ENCODE peak calls at places on chromosomes 11 and 22, in four cellular contexts. Y, P, W and E are unnamed samples.

GRCh38 chr22:48489551-48490512 is 1337.8 kb downstream of the BRD1 start:
- DNase-seq in Y (no peak), W (no peak), P (no peak), E (no peak)

GRCh38 chr11:96278039-96278897 is 64.7 kb downstream of the MAML2 start:
- DNase-seq in W (no peak), Y (no peak), P (no peak), E (no peak)

GRCh38 chr11:44817207-44817944 is 90.6 kb downstream of the TSPAN18 start:
- DNase-seq in P (no peak), Y (no peak), W (no peak), E (no peak)

GRCh38 chr11:76339217-76339616 is 41.7 kb downstream of the THAP12 start:
- DNase-seq in Y (no peak), W (no peak), P (no peak), E (no peak)

GRCh38 chr11:106187860-106188456 is 110.5 kb downstream of the AASDHPPT start:
- DNase-seq in Y (no peak), W (no peak), P (no peak), E (no peak)

GRCh38 chr22:32920032-32920628 is 118.6 kb downstream of the TIMP3 start:
- DNase-seq in W (peak), Y (peak), P (peak), E (no peak)

GRCh38 chr11:76614471-76615183 is 55.9 kb downstream of the LRRC32 start:
- DNase-seq in W (peak), Y (no peak), P (no peak), E (no peak)

GRCh38 chr22:19921544-19922081 is 20.0 kb upstream of the COMT start:
- DNase-seq in Y (no peak), P (no peak), W (no peak), E (no peak)

GRCh38 chr11:112929432-112929831 is 31.8 kb upstream of the NCAM1 start:
- DNase-seq in W (no peak), P (no peak), Y (no peak), E (no peak)

GRCh38 chr11:47672283-47672730 is 29.9 kb upstream of the MTCH2 start:
- DNase-seq in P (no peak), W (no peak), Y (no peak), E (no peak)

GRCh38 chr22:47174671-47175111 is 412.2 kb downstream of the TBC1D22A start:
- DNase-seq in W (peak), Y (no peak), P (no peak), E (no peak)

GRCh38 chr22:42560381-42560780 is 6.6 kb downstream of the SERHL2 start:
- DNase-seq in W (no peak), Y (no peak), P (no peak), E (no peak)

GRCh38 chr11:65764434-65764833 is 16.3 kb downstream of the AP5B1 start:
- DNase-seq in W (no peak), Y (no peak), P (peak), E (no peak)

GRCh38 chr11:126140932-126141291 is 70.5 kb downstream of the RPUSD4 start:
- DNase-seq in Y (no peak), P (no peak), W (peak), E (no peak)

GRCh38 chr11:102546427-102546826 is 15.9 kb upstream of the MMP7 start:
- DNase-seq in Y (no peak), P (no peak), W (no peak), E (no peak)

GRCh38 chr11:1029686-1030085 is 6.8 kb downstream of the MUC6 start:
- DNase-seq in Y (no peak), W (no peak), P (no peak), E (no peak)

GRCh38 chr22:30201970-30202369 is 44.6 kb downstream of the LIF start:
- DNase-seq in Y (no peak), P (no peak), W (no peak), E (no peak)

GRCh38 chr11:13269775-13270174 is 7.8 kb upstream of the BMAL1 start:
- DNase-seq in Y (no peak), W (no peak), P (no peak), E (no peak)

GRCh38 chr11:36431429-36432092 is 78.5 kb downstream of the TRAF6 start:
- DNase-seq in W (peak), Y (peak), P (no peak), E (peak)

GRCh38 chr11:12248330-12248729 is 129.0 kb upstream of the PARVA start:
- DNase-seq in W (peak), Y (no peak), P (peak), E (no peak)

GRCh38 chr11:91653091-91653754 is 571.4 kb upstream of the FAT3 start:
- DNase-seq in W (no peak), P (no peak), Y (no peak), E (no peak)

GRCh38 chr11:36425593-36426206 is 84.4 kb downstream of the TRAF6 start:
- DNase-seq in W (no peak), P (no peak), Y (no peak), E (no peak)

GRCh38 chr11:27158763-27159679 is 118.4 kb downstream of the BBOX1 start:
- DNase-seq in Y (peak), W (peak), P (peak), E (peak)

GRCh38 chr22:41908409-41909289 is 6.2 kb downstream of the SHISA8 start:
- DNase-seq in Y (no peak), W (no peak), P (no peak), E (no peak)

GRCh38 chr22:47173535-47174021 is 411.1 kb downstream of the TBC1D22A start:
- DNase-seq in W (peak), P (no peak), Y (no peak), E (no peak)

GRCh38 chr11:19867064-19867463 is 154.4 kb downstream of the NAV2 start:
- DNase-seq in Y (no peak), P (no peak), W (no peak), E (no peak)

GRCh38 chr11:8224161-8224591 is 39.5 kb downstream of the LMO1 start:
- DNase-seq in P (no peak), W (no peak), Y (no peak), E (no peak)

GRCh38 chr22:17284917-17285316 is 65.7 kb upstream of the ADA2 start:
- DNase-seq in P (no peak), W (no peak), Y (no peak), E (no peak)

GRCh38 chr11:60768202-60768601 is 11.5 kb downstream of the MS4A15 start:
- DNase-seq in W (no peak), P (no peak), Y (no peak), E (no peak)

GRCh38 chr11:20599424-20600346 is at the start of gene SLC6A5:
- DNase-seq in P (peak), W (no peak), Y (no peak), E (peak)

GRCh38 chr22:40200795-40201194 is 23.1 kb downstream of the TNRC6B start:
- DNase-seq in W (no peak), P (no peak), Y (no peak), E (no peak)

GRCh38 chr11:126210871-126211235 is 597 bp downstream of the RPUSD4 start:
- DNase-seq in P (no peak), Y (no peak), W (no peak), E (no peak)

GRCh38 chr11:119092880-119093665 is 8.4 kb downstream of the HMBS start:
- DNase-seq in Y (no peak), W (no peak), P (no peak), E (no peak)